ENCODE peak calls at places on chromosomes 1 and 21, in six cellular contexts. Q is HCT116, L is K562, E is HepG2, N is SK-N-SH, X is H1. D is an unnamed sample.

GRCh38 chr1:7956218-7957032 is 5.1 kb upstream of the PARK7 start:
- DNase-seq in Q (no peak), L (no peak), E (no peak), N (no peak), X (no peak), D (no peak)

GRCh38 chr21:36835383-36835795 is 131.1 kb downstream of the HLCS start:
- DNase-seq in Q (no peak), L (no peak), E (no peak), N (peak), X (no peak), D (no peak)

GRCh38 chr1:24501371-24502167 is 1.1 kb upstream of the RCAN3 start:
- DNase-seq in Q (no peak), L (peak), E (no peak), N (no peak), X (no peak), D (no peak)

GRCh38 chr1:60903591-60903990 is 178.8 kb upstream of the NFIA start:
- DNase-seq in Q (no peak), L (no peak), E (no peak), N (peak), X (no peak), D (no peak)

GRCh38 chr1:28039341-28039740 is 49.1 kb downstream of the EYA3 start:
- DNase-seq in Q (no peak), L (no peak), E (no peak), N (no peak), X (no peak), D (no peak)

GRCh38 chr1:153404768-153405167 is 11.6 kb upstream of the S100A7A start:
- DNase-seq in Q (peak), L (peak), E (peak), N (peak), X (peak), D (peak)

GRCh38 chr1:23369335-23370013 is at the start of gene ZNF436:
- DNase-seq in Q (no peak), L (peak), E (peak), N (peak), X (no peak), D (no peak)

GRCh38 chr1:90122679-90123340 is 127.9 kb downstream of the ZNF326 start:
- DNase-seq in Q (no peak), L (no peak), E (no peak), N (no peak), X (no peak), D (no peak)

GRCh38 chr1:63665824-63666223 is 72.6 kb downstream of the PGM1 start:
- DNase-seq in Q (no peak), L (no peak), E (no peak), N (no peak), X (no peak), D (no peak)

GRCh38 chr1:6220236-6220635 is 14.3 kb downstream of the RNF207 start:
- DNase-seq in Q (peak), L (no peak), E (no peak), N (no peak), X (no peak), D (no peak)

GRCh38 chr1:229092377-229093257 is 178.3 kb upstream of the RAB4A start:
- DNase-seq in Q (no peak), L (no peak), E (no peak), N (no peak), X (no peak), D (no peak)

GRCh38 chr1:198121058-198121829 is 35.6 kb upstream of the NEK7 start:
- DNase-seq in Q (peak), L (peak), E (no peak), N (no peak), X (no peak), D (no peak)

GRCh38 chr1:163664706-163665321 is 343.1 kb downstream of the NUF2 start:
- DNase-seq in Q (no peak), L (no peak), E (no peak), N (peak), X (no peak), D (no peak)

GRCh38 chr1:201655243-201655642 is 116.3 kb downstream of the NAV1 start:
- DNase-seq in Q (no peak), L (peak), E (no peak), N (peak), X (no peak), D (no peak)

GRCh38 chr21:16408280-16408669 is 678.5 kb downstream of the USP25 start:
- DNase-seq in Q (no peak), L (no peak), E (no peak), N (no peak), X (no peak), D (no peak)

GRCh38 chr1:179016694-179017382 is 8.9 kb upstream of the FAM20B start:
- DNase-seq in Q (peak), L (peak), E (peak), N (peak), X (no peak), D (no peak)

GRCh38 chr1:230650300-230650699 is 8.0 kb downstream of the COG2 start:
- DNase-seq in Q (no peak), L (no peak), E (no peak), N (no peak), X (no peak), D (no peak)

GRCh38 chr1:10824821-10825540 is 28.5 kb upstream of the CASZ1 start:
- DNase-seq in Q (peak), L (no peak), E (no peak), N (no peak), X (no peak), D (no peak)

GRCh38 chr1:200968469-200969410 is 54.8 kb downstream of the KIF21B start:
- DNase-seq in Q (no peak), L (no peak), E (no peak), N (no peak), X (no peak), D (no peak)

GRCh38 chr1:14598007-14598497 is 433 bp upstream of the KAZN start:
- DNase-seq in Q (no peak), L (no peak), E (no peak), N (peak), X (no peak), D (no peak)

GRCh38 chr1:17274186-17275170 is 25.6 kb downstream of the PADI3 start:
- DNase-seq in Q (peak), L (peak), E (peak), N (peak), X (peak), D (no peak)

GRCh38 chr1:173948594-173948993 is 31.5 kb upstream of the SERPINC1 start:
- DNase-seq in Q (no peak), L (no peak), E (no peak), N (no peak), X (no peak), D (no peak)

GRCh38 chr1:206116191-206116872 is 856 bp downstream of the AVPR1B start:
- DNase-seq in Q (no peak), L (no peak), E (no peak), N (no peak), X (no peak), D (no peak)

DNA sequence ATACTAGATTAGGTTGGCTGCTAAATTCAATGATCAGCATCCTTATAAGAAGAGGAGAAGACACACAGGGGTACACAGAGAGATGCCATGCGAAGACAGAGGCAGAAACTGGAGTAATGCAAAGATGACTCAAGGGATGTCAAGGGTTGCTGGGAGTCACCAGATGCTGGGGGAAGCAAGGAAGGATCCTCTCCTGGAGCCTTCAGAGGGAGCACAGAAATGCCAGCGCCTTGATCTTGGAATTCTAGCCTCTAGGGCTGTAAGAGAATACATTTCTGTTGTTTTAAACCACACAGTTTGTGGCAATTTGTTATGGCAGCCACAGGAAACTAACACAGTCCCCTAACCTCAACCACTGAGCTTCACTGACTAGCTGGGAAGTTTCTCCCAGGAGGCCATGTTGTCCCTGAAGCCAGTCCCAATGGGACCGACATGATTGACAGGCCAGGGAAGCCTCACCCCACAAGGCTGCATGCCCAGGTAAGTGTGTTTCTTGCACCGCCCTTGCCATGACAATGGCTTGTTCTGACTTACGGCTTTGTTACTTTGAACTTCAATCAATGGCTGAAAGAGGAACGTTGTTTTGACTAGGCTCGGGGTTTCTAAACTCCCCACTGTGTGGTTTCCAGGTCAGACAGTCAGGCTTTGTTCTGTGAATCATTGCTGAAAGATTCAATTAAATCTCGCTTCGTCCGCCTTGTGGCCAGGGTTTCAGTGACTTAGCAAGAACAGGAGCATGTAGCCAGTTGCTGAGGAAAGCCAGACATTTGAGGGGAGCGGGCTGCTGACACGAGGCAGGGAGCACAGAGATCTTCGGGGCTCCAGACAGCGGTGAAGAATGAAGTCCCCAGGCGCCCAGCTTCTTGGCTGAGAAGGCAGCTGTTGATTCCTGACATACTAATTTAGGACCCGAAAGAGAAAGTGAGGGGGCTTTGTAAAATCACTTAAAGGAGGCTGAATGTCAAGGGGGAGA is 62.3 kb downstream of the RUNX1 start:
- DNase-seq in Q (peak), L (no peak), E (peak), N (no peak), X (peak), D (no peak)
- H3K4me3 ChIP-seq in Q (no peak), L (no peak), E (no peak), N (no peak), X (no peak), D (no peak)

DNA sequence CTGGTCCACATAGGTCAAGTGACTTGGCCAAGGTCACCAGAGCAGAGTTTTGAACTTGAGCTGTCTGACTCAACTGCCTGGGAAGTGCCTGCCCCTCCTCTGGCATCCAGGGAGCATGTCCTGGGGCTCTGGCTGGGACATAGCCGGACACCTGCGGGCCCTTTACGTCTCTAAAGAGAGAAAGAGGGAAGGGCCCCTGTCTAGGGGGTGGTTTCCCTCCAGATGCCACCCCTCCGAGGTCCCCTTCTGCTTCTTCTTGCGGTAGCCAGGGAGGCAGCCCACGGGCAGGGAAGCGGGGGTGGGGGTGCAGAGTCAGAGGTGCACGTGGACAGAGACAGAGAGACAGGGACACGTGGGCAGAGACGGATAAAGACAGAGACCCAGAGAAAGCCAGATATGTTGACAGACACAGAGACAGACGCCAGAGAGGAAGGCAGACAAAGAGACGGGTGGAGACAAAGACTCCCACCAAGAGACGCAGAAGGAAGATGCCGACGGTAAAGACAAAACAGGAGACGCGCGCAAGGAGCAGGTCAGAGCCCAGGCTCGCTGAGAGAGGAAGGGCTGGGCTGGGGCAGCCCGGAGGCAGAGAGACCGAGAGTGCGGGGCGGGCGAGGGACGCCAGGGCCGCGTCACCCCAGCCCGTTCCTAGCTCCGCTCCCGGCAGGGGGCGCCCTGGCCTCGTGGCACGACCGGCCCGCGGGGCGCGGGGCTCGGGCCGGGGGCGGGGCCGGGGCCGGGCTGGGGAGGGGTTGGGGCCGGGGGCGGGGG is 458 bp upstream of the ALPL start:
- DNase-seq in Q (no peak), L (peak), E (no peak), N (peak), X (peak), D (no peak)
- TF ChIP-seq CTCF in Q (peak), L (peak), E (peak), N (peak), X (peak), D (peak)

GRCh38 chr1:2496087-2496622 is 20.1 kb downstream of the PLCH2 start:
- DNase-seq in Q (no peak), L (no peak), E (peak), N (no peak), X (no peak), D (no peak)
- TF ChIP-seq SIN3A in Q (no peak), L (no peak), E (no peak), N (no peak), X (no peak), D (no peak)

GRCh38 chr1:165352442-165353293 is 3.8 kb downstream of the LMX1A start:
- DNase-seq in Q (no peak), L (no peak), E (no peak), N (no peak), X (no peak), D (no peak)

GRCh38 chr1:165355977-165356811 is at the start of gene LMX1A:
- DNase-seq in Q (no peak), L (no peak), E (no peak), N (no peak), X (no peak), D (no peak)

GRCh38 chr1:165355221-165355976 is 1.1 kb downstream of the LMX1A start:
- DNase-seq in Q (no peak), L (no peak), E (no peak), N (no peak), X (no peak), D (no peak)

GRCh38 chr1:165353731-165354671 is 2.5 kb downstream of the LMX1A start:
- DNase-seq in Q (no peak), L (no peak), E (no peak), N (no peak), X (no peak), D (no peak)

GRCh38 chr1:165354739-165355138 is 1.8 kb downstream of the LMX1A start:
- DNase-seq in Q (no peak), L (no peak), E (no peak), N (no peak), X (no peak), D (no peak)
- H3K4me3 ChIP-seq in Q (no peak), L (no peak), E (no peak), N (no peak), X (peak), D (no peak)

GRCh38 chr1:41280189-41281032 is 38.3 kb upstream of the SCMH1 start:
- DNase-seq in Q (no peak), L (no peak), E (no peak), N (no peak), X (no peak), D (no peak)
- TF ChIP-seq CTCF in Q (no peak), L (no peak), E (no peak), N (peak), X (no peak), D (no peak)

D was measured in Panc1.